ENCODE peak calls at places on chromosomes 7 and 10, in eight cellular contexts. K is hepatocyte; J is brain microvascular endothelial cell; N is body of pancreas; D is substantia nigra; B is lower lobe of right lung; R is AG04450; P is CD4-positive, alpha-beta T cell. C is an unnamed sample.
A peak's percentile ranks its signal among the peaks of the same experiment; 100 is the strongest.

GRCh38 chr10:44030132-44030531 is 354.8 kb downstream of the CXCL12 start:
- DNase-seq in R (no peak), D (no peak), P (peak; percentile 6), N (no peak), J (no peak), B (no peak), K (no peak), C (no peak)

GRCh38 chr7:122846591-122846990 is 39.7 kb downstream of the CADPS2 start:
- DNase-seq in N (no peak), K (no peak), J (no peak), D (no peak), P (no peak), R (no peak), B (no peak), C (no peak)

GRCh38 chr10:35789996-35790395 is 147.9 kb upstream of the FZD8 start:
- DNase-seq in R (no peak), P (no peak), N (no peak), K (no peak), D (no peak), B (no peak), J (peak; percentile 46), C (no peak)

GRCh38 chr10:67520924-67521520 is 175.0 kb downstream of the CTNNA3 start:
- DNase-seq in K (peak; percentile 76), N (peak; percentile 42), J (peak; percentile 53), D (no peak), B (no peak), R (peak; percentile 10), P (no peak), C (peak; percentile 32)

GRCh38 chr10:69389827-69390490 is 26.8 kb downstream of the TACR2 start:
- DNase-seq in J (no peak), D (no peak), R (no peak), P (no peak), K (no peak), N (no peak), B (no peak), C (no peak)

GRCh38 chr7:17042211-17042610 is 160.4 kb upstream of the AGR3 start:
- DNase-seq in R (no peak), B (no peak), J (no peak), D (no peak), K (no peak), P (no peak), N (no peak), C (no peak)

GRCh38 chr7:37833107-37833817 is 15.1 kb upstream of the NME8 start:
- DNase-seq in B (peak; percentile 51), D (no peak), P (peak; percentile 21), R (no peak), N (peak; percentile 27), K (peak; percentile 77), J (peak; percentile 1), C (peak; percentile 11)

GRCh38 chr10:54266395-54266794 is 534.6 kb downstream of the PCDH15 start:
- DNase-seq in D (no peak), P (no peak), R (no peak), N (no peak), K (no peak), J (no peak), B (no peak), C (no peak)

GRCh38 chr10:116836902-116837513 is 12.3 kb upstream of the ENO4 start:
- DNase-seq in P (no peak), D (no peak), J (no peak), K (no peak), B (no peak), N (no peak), R (no peak), C (no peak)

GRCh38 chr10:18618995-18619394 is 32.4 kb downstream of the NSUN6 start:
- DNase-seq in J (no peak), R (no peak), K (no peak), N (no peak), B (no peak), D (no peak), P (no peak), C (no peak)

GRCh38 chr7:101691822-101692384 is 62.8 kb upstream of the MYL10 start:
- DNase-seq in J (no peak), D (no peak), K (peak; percentile 70), P (no peak), N (peak; percentile 27), R (no peak), B (no peak), C (no peak)

GRCh38 chr7:55467047-55467593 is 102.0 kb downstream of the LANCL2 start:
- DNase-seq in K (no peak), J (no peak), B (no peak), P (no peak), D (no peak), R (no peak), N (no peak), C (no peak)

GRCh38 chr10:44264244-44264643 is 120.7 kb downstream of the CXCL12 start:
- DNase-seq in N (no peak), R (no peak), B (no peak), P (no peak), D (no peak), K (no peak), J (no peak), C (no peak)

GRCh38 chr7:83150310-83150709 is 12.4 kb downstream of the PCLO start:
- DNase-seq in P (no peak), D (no peak), N (no peak), R (no peak), J (no peak), B (no peak), K (no peak), C (no peak)

GRCh38 chr7:134593530-134594392 is 44.9 kb downstream of the AKR1B15 start:
- DNase-seq in N (peak; percentile 90), J (peak; percentile 72), B (peak; percentile 48), R (peak; percentile 85), K (peak; percentile 35), P (no peak), D (peak; percentile 17), C (peak; percentile 30)

GRCh38 chr7:132472463-132473120 is 103.7 kb downstream of the PLXNA4 start:
- DNase-seq in B (no peak), D (no peak), R (no peak), P (no peak), K (peak; percentile 39), N (no peak), J (no peak), C (no peak)

GRCh38 chr7:25326466-25327156 is 98.3 kb upstream of the NPVF start:
- DNase-seq in B (no peak), P (no peak), J (no peak), N (no peak), D (no peak), K (no peak), R (no peak), C (no peak)

GRCh38 chr7:148540041-148540738 is 50.4 kb upstream of the C7orf33 start:
- DNase-seq in D (no peak), R (no peak), B (no peak), K (peak; percentile 31), N (peak; percentile 15), J (peak; percentile 79), P (no peak), C (no peak)

GRCh38 chr10:24707445-24707844 is 16.2 kb downstream of the ARHGAP21 start:
- DNase-seq in D (no peak), J (no peak), N (no peak), B (no peak), K (no peak), R (no peak), P (no peak), C (no peak)

GRCh38 chr10:95469251-95469650 is 91.9 kb downstream of the SORBS1 start:
- DNase-seq in R (no peak), P (no peak), D (no peak), B (no peak), N (no peak), J (no peak), K (no peak), C (no peak)
- H3K27ac ChIP-seq in R (no peak overlapping the region), P (no peak overlapping the region), D (no peak overlapping the region), B (peak overlapping the region; percentile 61), N (no peak overlapping the region), J (no peak overlapping the region), K (peak overlapping the region; percentile 81), C (peak overlapping the region; percentile 21)

DNA sequence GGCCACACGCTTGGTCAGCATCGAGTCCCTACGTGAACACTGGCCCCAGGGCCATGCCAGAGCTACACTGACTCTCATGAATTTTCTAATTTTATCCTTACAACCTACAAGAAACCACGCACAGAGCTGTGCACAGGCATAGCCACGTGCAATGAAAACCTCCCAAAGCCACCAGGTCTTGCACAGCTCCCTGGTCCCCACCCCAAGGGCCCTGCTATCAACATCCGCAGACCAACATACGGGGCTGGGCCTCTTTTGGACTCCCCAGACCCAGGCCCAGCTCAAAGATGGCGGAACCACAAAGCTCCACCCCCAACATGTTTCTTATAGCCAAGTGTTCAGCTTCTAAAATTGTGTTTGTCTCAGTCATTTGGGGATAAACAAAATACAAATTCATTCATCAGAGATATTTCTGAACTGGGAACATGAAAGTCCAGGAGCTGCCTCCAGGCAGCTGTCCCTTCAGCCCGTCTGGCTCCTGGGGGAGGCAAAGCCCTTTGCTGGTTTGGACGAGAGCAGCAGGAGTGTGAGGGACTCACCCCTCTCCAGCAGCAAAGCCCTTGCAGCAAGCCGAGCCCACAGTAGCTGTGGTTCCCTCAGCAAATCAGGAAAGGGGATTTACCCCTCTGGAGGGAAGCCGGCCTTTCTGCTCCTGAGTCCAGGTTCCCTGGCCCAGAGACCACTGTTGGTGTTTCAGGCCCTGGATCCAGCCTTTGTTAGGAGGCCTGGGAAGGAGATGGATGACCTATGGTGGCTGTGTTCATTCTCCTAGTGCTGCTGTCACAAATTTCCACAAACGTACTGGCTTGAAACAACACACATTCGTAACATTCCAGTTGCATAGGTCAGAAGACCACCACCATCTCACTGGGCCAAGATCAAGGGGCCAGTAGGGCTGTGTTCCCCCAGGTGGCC is 75.1 kb downstream of the OAT start:
- DNase-seq in K (no peak), P (no peak), R (no peak), N (no peak), J (no peak), B (no peak), D (no peak), C (no peak)
- H3K27ac ChIP-seq in K (no peak overlapping the region), P (no peak overlapping the region), R (no peak overlapping the region), N (no peak overlapping the region), J (no peak overlapping the region), B (no peak overlapping the region), D (no peak overlapping the region), C (no peak overlapping the region)

DNA sequence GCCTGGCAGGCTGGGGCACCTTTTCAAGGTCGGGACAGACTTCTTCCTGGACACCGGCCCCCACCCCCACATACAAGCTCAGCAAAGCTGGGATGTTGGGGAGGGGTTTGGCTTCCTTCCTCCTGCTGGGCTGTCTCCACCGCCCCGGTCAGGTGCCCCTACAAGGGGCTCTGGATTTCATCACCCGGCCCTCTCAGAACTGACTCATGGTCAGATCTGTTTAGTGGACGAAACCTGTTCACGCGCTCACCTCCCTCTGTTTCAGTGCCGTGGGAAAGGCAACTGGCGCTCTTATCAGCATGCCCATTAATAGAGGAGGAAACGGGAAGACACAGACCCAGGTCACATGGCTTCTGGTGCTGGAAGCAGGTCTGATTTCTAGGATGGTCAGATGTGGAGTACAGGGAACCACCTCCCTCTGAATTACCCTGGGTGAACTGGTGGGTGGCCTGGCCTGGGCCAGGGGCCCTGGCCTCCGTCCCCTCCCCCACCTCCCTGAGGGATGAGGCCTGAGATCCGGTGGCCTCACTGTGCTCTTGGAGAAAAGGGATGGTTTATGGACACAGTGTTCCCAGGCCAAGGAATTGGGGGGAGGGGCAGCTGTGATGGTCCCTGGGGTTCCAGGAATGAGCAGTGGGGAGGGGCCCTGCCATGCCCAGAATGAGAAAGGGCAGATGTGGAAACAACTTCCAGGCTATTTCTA is 123.8 kb upstream of the PPIF start:
- DNase-seq in R (no peak), N (peak; percentile 84), D (no peak), J (peak; percentile 59), P (no peak), B (peak; percentile 84), K (peak; percentile 78), C (no peak)
- H3K27ac ChIP-seq in R (peak overlapping the region; percentile 57), N (peak overlapping the region; percentile 85), D (peak overlapping the region; percentile 83), J (no peak overlapping the region), P (no peak overlapping the region), B (peak overlapping the region; percentile 81), K (peak overlapping the region; percentile 73), C (peak overlapping the region; percentile 60)

GRCh38 chr10:74156919-74157289 is 5.9 kb downstream of the ADK start:
- DNase-seq in B (no peak), K (no peak), D (no peak), R (no peak), P (no peak), J (peak; percentile 52), N (peak; percentile 30), C (no peak)
- H3K27ac ChIP-seq in B (no peak overlapping the region), K (no peak overlapping the region), D (no peak overlapping the region), R (no peak overlapping the region), P (no peak overlapping the region), J (no peak overlapping the region), N (no peak overlapping the region), C (no peak overlapping the region)